ENCODE peak calls at places on chromosomes 3 and 15, in six cellular contexts. A is GM13977; R is psoas muscle; P is activated effector memory CD4-positive, alpha-beta T cell treated with Interleukin-2 at 50 U/mL for 16 hours; Z is iPS-NIHi11; Q is H1. S is an unnamed sample.
A peak's percentile ranks its signal among the peaks of the same experiment; 100 is the strongest.

GRCh38 chr3:53744351-53744750 is 101.9 kb downstream of the CHDH start:
- DNase-seq in A (no peak), R (no peak), P (no peak), Z (peak; percentile 75), Q (no peak), S (peak; percentile 77)

GRCh38 chr3:129560269-129560787 is 17.4 kb downstream of the H1-8 start:
- DNase-seq in A (no peak), R (peak; percentile 75), P (no peak), Z (no peak), Q (no peak), S (no peak)

GRCh38 chr3:45993421-45994027 is 2.1 kb downstream of the FYCO1 start:
- DNase-seq in A (peak; percentile 30), R (no peak), P (peak; percentile 18), Z (no peak), Q (no peak), S (no peak)

GRCh38 chr3:7977245-7978103 is 524.1 kb upstream of the LMCD1 start:
- DNase-seq in A (no peak), R (no peak), P (no peak), Z (no peak), Q (no peak), S (no peak)

GRCh38 chr3:28134198-28134597 is 107.2 kb upstream of the CMC1 start:
- DNase-seq in A (no peak), R (no peak), P (no peak), Z (no peak), Q (no peak), S (no peak)

GRCh38 chr15:60493166-60493565 is 14.2 kb upstream of the ICE2 start:
- DNase-seq in A (no peak), R (no peak), P (no peak), Z (no peak), Q (no peak), S (no peak)

GRCh38 chr3:188797045-188797444 is 374.7 kb upstream of the TPRG1 start:
- DNase-seq in A (no peak), R (no peak), P (no peak), Z (no peak), Q (no peak), S (no peak)

GRCh38 chr15:31953573-31953972 is 76.7 kb upstream of the CHRNA7 start:
- DNase-seq in A (no peak), R (no peak), P (no peak), Z (no peak), Q (no peak), S (no peak)

GRCh38 chr15:88125578-88125977 is 131.0 kb downstream of the NTRK3 start:
- DNase-seq in A (no peak), R (no peak), P (no peak), Z (no peak), Q (no peak), S (no peak)

GRCh38 chr3:27556854-27557253 is 72.7 kb upstream of the SLC4A7 start:
- DNase-seq in A (no peak), R (no peak), P (no peak), Z (no peak), Q (no peak), S (no peak)

GRCh38 chr3:9768376-9768775 is 1.4 kb downstream of the CAMK1 start:
- DNase-seq in A (no peak), R (no peak), P (no peak), Z (no peak), Q (no peak), S (no peak)

GRCh38 chr15:41331833-41332787 is at the start of gene OIP5:
- DNase-seq in A (peak; percentile 99), R (peak; percentile 99), P (peak; percentile 97), Z (peak; percentile 98), Q (peak; percentile 93), S (peak; percentile 94)

GRCh38 chr3:193330500-193331204 is 47.9 kb downstream of the ATP13A5 start:
- DNase-seq in A (no peak), R (no peak), P (no peak), Z (no peak), Q (no peak), S (no peak)

GRCh38 chr3:64293121-64293520 is 67.9 kb upstream of the PRICKLE2 start:
- DNase-seq in A (no peak), R (no peak), P (no peak), Z (no peak), Q (no peak), S (no peak)

GRCh38 chr3:4021162-4021561 is 221.9 kb downstream of the LRRN1 start:
- DNase-seq in A (no peak), R (no peak), P (no peak), Z (peak; percentile 45), Q (no peak), S (no peak)

GRCh38 chr3:168570404-168571173 is 474.9 kb upstream of the GOLIM4 start:
- DNase-seq in A (no peak), R (no peak), P (no peak), Z (no peak), Q (no peak), S (no peak)

GRCh38 chr3:65636326-65636725 is 402.4 kb downstream of the MAGI1 start:
- DNase-seq in A (no peak), R (no peak), P (no peak), Z (no peak), Q (no peak), S (no peak)

GRCh38 chr15:69305204-69305931 is 6.7 kb downstream of the PAQR5 start:
- DNase-seq in A (no peak), R (no peak), P (no peak), Z (no peak), Q (no peak), S (no peak)

GRCh38 chr3:127822836-127823589 is 698 bp upstream of the MGLL start:
- DNase-seq in A (peak; percentile 75), R (peak; percentile 88), P (no peak), Z (peak; percentile 56), Q (no peak), S (no peak)

GRCh38 chr3:12170207-12170606 is 11.5 kb upstream of the TIMP4 start:
- DNase-seq in A (no peak), R (no peak), P (no peak), Z (no peak), Q (no peak), S (no peak)

GRCh38 chr15:99014803-99015676 is 7.4 kb upstream of the PGPEP1L start:
- DNase-seq in A (peak; percentile 83), R (peak; percentile 92), P (no peak), Z (peak; percentile 85), Q (peak; percentile 85), S (peak; percentile 14)

GRCh38 chr3:77320514-77320913 is 280.6 kb downstream of the ROBO2 start:
- DNase-seq in A (no peak), R (no peak), P (no peak), Z (no peak), Q (no peak), S (no peak)

GRCh38 chr3:105369501-105370371 is 3.0 kb downstream of the ALCAM start:
- DNase-seq in A (no peak), R (peak; percentile 80), P (no peak), Z (peak; percentile 22), Q (peak; percentile 56), S (no peak)

GRCh38 chr3:98980915-98981596 is 79.6 kb upstream of the DCBLD2 start:
- DNase-seq in A (peak; percentile 60), R (no peak), P (no peak), Z (no peak), Q (no peak), S (no peak)

GRCh38 chr3:53846134-53846850 is at the start of the genes CHDH and IL17RB:
- DNase-seq in A (peak; percentile 73), R (peak; percentile 80), P (no peak), Z (peak; percentile 85), Q (no peak), S (no peak)

GRCh38 chr3:45978348-45978747 is 17.3 kb downstream of the FYCO1 start:
- DNase-seq in A (no peak), R (no peak), P (peak; percentile 49), Z (no peak), Q (no peak), S (peak; percentile 51)

GRCh38 chr3:113659121-113659531 is 37.3 kb downstream of the USF3 start:
- DNase-seq in A (no peak), R (no peak), P (no peak), Z (no peak), Q (no peak), S (no peak)

GRCh38 chr3:98977520-98977919 is 76.0 kb upstream of the DCBLD2 start:
- DNase-seq in A (peak; percentile 31), R (no peak), P (no peak), Z (no peak), Q (no peak), S (no peak)

S was measured in NCI-H187.